ENCODE peak calls at places on chromosomes 1 and 21, in nine cellular contexts. R, Y, S, A, Q, W, E, Z and G are unnamed samples.

GRCh38 chr1:93328809-93329477 is 16.8 kb upstream of the DR1 start:
- DNase-seq in Q (no peak), Z (peak; percentile 45), Y (no peak), A (no peak), R (no peak), S (no peak), W (no peak), E (no peak), G (no peak)

GRCh38 chr1:236608930-236609726 is 4.8 kb upstream of the HEATR1 start:
- DNase-seq in Y (peak; percentile 80), W (peak; percentile 88), S (no peak), A (peak; percentile 44), R (no peak), E (peak; percentile 73), Z (peak; percentile 25), Q (no peak), G (peak; percentile 2)

GRCh38 chr1:43366179-43366578 is 1.6 kb downstream of the ELOVL1 start:
- DNase-seq in R (peak; percentile 72), Q (no peak), E (no peak), Y (peak; percentile 67), W (peak; percentile 80), A (no peak), S (no peak), Z (no peak), G (no peak)

GRCh38 chr1:151989131-151989868 is 4.4 kb downstream of the S100A10 start:
- DNase-seq in E (peak; percentile 84), W (no peak), Z (peak; percentile 92), Q (no peak), Y (no peak), A (peak; percentile 68), S (no peak), R (peak; percentile 80), G (no peak)

GRCh38 chr1:226510453-226510852 is 38.1 kb upstream of the STUM start:
- DNase-seq in Q (no peak), Z (peak; percentile 39), A (no peak), E (no peak), W (peak; percentile 10), S (no peak), R (no peak), Y (no peak), G (no peak)

GRCh38 chr1:111801071-111801850 is 45.6 kb downstream of the DDX20 start:
- DNase-seq in A (peak; percentile 37), R (no peak), Y (peak; percentile 39), W (peak; percentile 57), E (no peak), Q (no peak), S (no peak), Z (no peak), G (no peak)

GRCh38 chr1:240663160-240663879 is 51.4 kb upstream of the GREM2 start:
- DNase-seq in W (no peak), Z (peak; percentile 94), A (no peak), S (no peak), R (no peak), Q (no peak), E (no peak), Y (no peak), G (no peak)

GRCh38 chr1:93575586-93576271 is 105.9 kb downstream of the BCAR3 start:
- DNase-seq in R (no peak), E (no peak), S (no peak), A (no peak), W (peak; percentile 51), Z (peak; percentile 53), Q (no peak), Y (no peak), G (peak; percentile 12)

GRCh38 chr21:38223893-38224540 is 32.8 kb upstream of the KCNJ15 start:
- DNase-seq in S (no peak), Q (no peak), Y (peak; percentile 60), A (no peak), W (peak; percentile 53), R (no peak), Z (peak; percentile 40), E (peak; percentile 75), G (no peak)

GRCh38 chr1:24468605-24469004 is 34.0 kb upstream of the RCAN3 start:
- DNase-seq in E (no peak), A (no peak), Z (no peak), R (no peak), Y (no peak), S (no peak), Q (no peak), W (no peak), G (no peak)

GRCh38 chr1:21655748-21656147 is 13.4 kb downstream of the RAP1GAP start:
- DNase-seq in A (no peak), Q (no peak), W (peak; percentile 89), Y (peak; percentile 85), E (peak; percentile 51), Z (no peak), R (no peak), S (no peak), G (no peak)

GRCh38 chr1:169785267-169785666 is 9.4 kb downstream of the METTL18 start:
- DNase-seq in S (no peak), W (no peak), R (no peak), Z (no peak), Y (no peak), E (no peak), A (no peak), Q (no peak), G (no peak)
- H3K27ac ChIP-seq in S (no peak overlapping the region), W (no peak overlapping the region), R (no peak overlapping the region), Z (no peak overlapping the region), Y (no peak overlapping the region), E (peak overlapping the region; percentile 43), A (no peak overlapping the region), Q (no peak overlapping the region), G (no peak overlapping the region)

DNA sequence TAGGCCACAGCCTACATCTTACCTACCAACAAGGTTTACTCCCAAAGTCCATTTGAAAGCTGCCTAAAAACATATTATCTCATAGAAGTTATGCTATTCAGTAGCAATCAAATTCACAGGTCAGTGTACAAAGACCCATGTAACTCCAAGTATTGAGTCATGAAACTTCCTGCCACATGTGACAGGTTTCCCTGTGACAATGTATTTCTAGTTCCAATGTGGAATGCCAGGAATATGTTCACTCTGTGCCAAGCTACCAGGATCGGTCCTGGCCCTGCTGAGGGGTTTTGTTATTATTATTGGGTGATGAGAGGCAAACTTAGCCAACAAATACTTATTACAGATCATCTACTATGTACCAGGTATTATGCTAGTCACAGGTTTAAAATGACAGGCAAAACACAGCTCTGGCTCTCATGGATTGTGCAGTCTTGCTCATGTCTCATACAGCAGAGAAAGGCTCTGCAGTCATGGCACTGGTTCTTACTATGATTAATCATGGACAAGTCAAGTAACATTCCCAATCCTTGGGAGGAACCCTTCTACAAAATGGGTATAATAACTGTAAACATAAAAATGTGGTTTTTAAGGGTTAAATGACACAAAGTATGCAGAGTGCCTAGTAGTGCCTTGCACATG is 22.5 kb downstream of the DPH5 start:
- DNase-seq in A (no peak), E (no peak), W (no peak), R (no peak), S (no peak), Q (no peak), Y (no peak), Z (no peak), G (no peak)
- H3K27ac ChIP-seq in A (peak overlapping the region; percentile 75), E (peak overlapping the region; percentile 53), W (no peak overlapping the region), R (peak overlapping the region; percentile 40), S (no peak overlapping the region), Q (no peak overlapping the region), Y (no peak overlapping the region), Z (no peak overlapping the region), G (no peak overlapping the region)

GRCh38 chr1:168609133-168609715 is 32.8 kb downstream of the XCL1 start:
- DNase-seq in E (no peak), Z (peak; percentile 72), Y (peak; percentile 36), Q (no peak), S (no peak), A (peak; percentile 27), W (peak; percentile 78), R (no peak), G (no peak)

GRCh38 chr1:168613038-168613451 is 36.6 kb downstream of the XCL1 start:
- DNase-seq in Z (no peak), Y (no peak), A (no peak), Q (no peak), R (no peak), W (no peak), S (no peak), E (no peak), G (no peak)

GRCh38 chr1:168613689-168614655 is 37.6 kb downstream of the XCL1 start:
- DNase-seq in Q (no peak), E (no peak), S (no peak), Z (peak; percentile 51), A (peak; percentile 50), R (no peak), W (no peak), Y (no peak), G (no peak)

GRCh38 chr1:168607872-168608428 is 31.5 kb downstream of the XCL1 start:
- DNase-seq in R (no peak), S (no peak), Q (no peak), W (no peak), Y (no peak), A (no peak), E (no peak), Z (no peak), G (no peak)

DNA sequence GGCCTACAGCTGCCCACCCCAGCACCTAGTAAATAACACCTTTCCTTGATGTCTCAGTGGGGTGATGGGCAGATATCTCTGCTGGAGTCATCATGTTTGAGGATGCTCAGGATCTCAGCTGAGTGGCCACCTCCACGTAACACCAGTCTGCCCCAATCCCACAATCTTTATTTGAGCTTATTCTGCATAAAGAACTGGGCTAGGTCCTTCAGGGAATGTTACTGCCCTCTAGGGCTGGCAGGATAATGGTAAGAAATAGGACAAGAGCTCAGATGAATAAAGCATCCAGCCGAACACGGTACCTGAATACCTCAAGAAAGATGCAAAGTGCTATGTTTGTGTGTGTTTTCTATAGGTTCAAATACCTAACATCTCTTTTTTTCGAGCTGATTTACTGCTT is 33.7 kb downstream of the XCL1 start:
- DNase-seq in Q (no peak), W (no peak), Y (no peak), S (no peak), Z (no peak), E (no peak), A (no peak), R (no peak), G (no peak)
- H3K27ac ChIP-seq in Q (no peak overlapping the region), W (no peak overlapping the region), Y (no peak overlapping the region), S (no peak overlapping the region), Z (no peak overlapping the region), E (no peak overlapping the region), A (no peak overlapping the region), R (no peak overlapping the region), G (no peak overlapping the region)

GRCh38 chr1:40774266-40774998 is 9.2 kb upstream of the KCNQ4 start:
- DNase-seq in W (peak; percentile 93), Y (peak; percentile 83), Q (peak; percentile 60), R (peak; percentile 69), A (peak; percentile 55), S (peak; percentile 43), E (peak; percentile 48), Z (peak; percentile 15), G (peak; percentile 18)

GRCh38 chr1:40770296-40771070 is 13.1 kb upstream of the KCNQ4 start:
- DNase-seq in A (no peak), E (no peak), Y (peak; percentile 44), Q (no peak), R (no peak), Z (no peak), W (peak; percentile 68), S (no peak), G (no peak)

GRCh38 chr1:40769815-40770214 is 13.8 kb upstream of the KCNQ4 start:
- DNase-seq in Y (no peak), E (no peak), A (no peak), W (no peak), R (no peak), S (no peak), Z (no peak), Q (no peak), G (no peak)

GRCh38 chr1:40773748-40774265 is 9.8 kb upstream of the KCNQ4 start:
- DNase-seq in S (no peak), W (peak; percentile 69), Z (no peak), Q (no peak), A (no peak), Y (peak; percentile 67), E (no peak), R (no peak), G (no peak)

GRCh38 chr1:40772146-40772770 is 11.3 kb upstream of the KCNQ4 start:
- DNase-seq in R (no peak), Z (no peak), E (no peak), S (no peak), Q (no peak), Y (no peak), A (no peak), W (no peak), G (peak; percentile 46)
- H3K27ac ChIP-seq in R (no peak overlapping the region), Z (no peak overlapping the region), E (no peak overlapping the region), S (no peak overlapping the region), Q (no peak overlapping the region), Y (no peak overlapping the region), A (peak overlapping the region; percentile 8), W (no peak overlapping the region), G (no peak overlapping the region)